ENCODE peak calls at places on chromosomes 4 and X, in seven cellular contexts. S, H, A, X, Z, K and C are unnamed samples.
A peak's percentile ranks its signal among the peaks of the same experiment; 100 is the strongest.

GRCh38 chr4:73885570-73886230 is 16.5 kb downstream of the CXCL1 start:
- DNase-seq in S (no peak), K (no peak), Z (no peak), A (peak; percentile 35), H (peak; percentile 66), X (no peak), C (no peak)

GRCh38 chr4:14726441-14727405 is 275.6 kb upstream of the CPEB2 start:
- DNase-seq in K (no peak), X (no peak), S (no peak), H (peak; percentile 72), Z (no peak), A (peak; percentile 1), C (no peak)

GRCh38 chr4:161350946-161351345 is 812.9 kb downstream of the FSTL5 start:
- DNase-seq in H (no peak), K (no peak), A (no peak), Z (no peak), S (no peak), X (no peak), C (no peak)

GRCh38 chr4:93199492-93199891 is 629.1 kb upstream of the ATOH1 start:
- DNase-seq in S (no peak), H (peak; percentile 61), A (peak; percentile 53), Z (peak; percentile 91), K (no peak), X (peak; percentile 83), C (no peak)

GRCh38 chr4:82652062-82652461 is 90.3 kb upstream of the TMEM150C start:
- DNase-seq in H (peak; percentile 27), S (no peak), Z (no peak), K (no peak), A (peak; percentile 63), X (no peak), C (no peak)

GRCh38 chrX:81489987-81490386 is 288.1 kb downstream of the SH3BGRL start:
- DNase-seq in Z (no peak), X (no peak), S (no peak), A (peak; percentile 6), H (no peak), K (no peak), C (no peak)

GRCh38 chrX:45769919-45770582 is 569.4 kb upstream of the DIPK2B start:
- DNase-seq in X (peak; percentile 11), Z (no peak), K (peak; percentile 19), S (peak; percentile 72), H (peak; percentile 92), A (peak; percentile 89), C (peak; percentile 59)

GRCh38 chr4:7423801-7424552 is 10.8 kb downstream of the PSAPL1 start:
- DNase-seq in H (no peak), K (no peak), Z (no peak), X (no peak), S (no peak), A (peak; percentile 44), C (no peak)

GRCh38 chr4:68288046-68288740 is 42.7 kb upstream of the TMPRSS11B start:
- DNase-seq in S (no peak), X (no peak), H (no peak), Z (no peak), A (no peak), K (no peak), C (no peak)

GRCh38 chrX:153412746-153413720 is 1.8 kb downstream of the ZFP92 start:
- DNase-seq in Z (no peak), H (no peak), X (peak; percentile 19), A (no peak), K (no peak), S (no peak), C (no peak)

GRCh38 chr4:96352051-96352517 is 512.2 kb downstream of the PDHA2 start:
- DNase-seq in Z (peak; percentile 22), A (no peak), X (no peak), K (no peak), S (no peak), H (peak; percentile 32), C (peak; percentile 6)

GRCh38 chr4:88573286-88573994 is 18.8 kb upstream of the HERC3 start:
- DNase-seq in K (no peak), S (no peak), A (peak; percentile 16), X (no peak), Z (no peak), H (no peak), C (no peak)

GRCh38 chr4:181877329-181877848 is 365.8 kb upstream of the TENM3 start:
- DNase-seq in K (no peak), Z (no peak), X (no peak), A (no peak), H (peak; percentile 74), S (no peak), C (no peak)

GRCh38 chrX:1389993-1390285 is 2.0 kb downstream of the SLC25A6 start:
- DNase-seq in H (no peak), S (no peak), Z (no peak), X (no peak), K (no peak), A (no peak), C (no peak)

GRCh38 chr4:76453232-76453631 is 18.2 kb downstream of the SHROOM3 start:
- DNase-seq in Z (no peak), H (no peak), X (no peak), A (no peak), K (no peak), S (no peak), C (no peak)

GRCh38 chr4:24666816-24667477 is 82.6 kb upstream of the DHX15 start:
- DNase-seq in K (no peak), X (no peak), A (no peak), Z (no peak), S (no peak), H (no peak), C (no peak)

GRCh38 chrX:2588049-2588448 is 87.3 kb upstream of the DHRSX start:
- DNase-seq in S (no peak), X (no peak), K (no peak), H (no peak), Z (no peak), A (no peak), C (no peak)

GRCh38 chr4:167966161-167966560 is 126.2 kb upstream of the ANXA10 start:
- DNase-seq in Z (no peak), S (no peak), X (no peak), K (no peak), A (no peak), H (peak; percentile 60), C (no peak)

GRCh38 chr4:105544517-105544916 is 7.9 kb upstream of the ARHGEF38 start:
- DNase-seq in X (no peak), A (no peak), K (no peak), H (no peak), S (no peak), Z (peak; percentile 13), C (no peak)

GRCh38 chr4:76960014-76960413 is 10.5 kb downstream of the SEPTIN11 start:
- DNase-seq in Z (no peak), X (no peak), A (peak; percentile 49), H (peak; percentile 65), K (no peak), S (no peak), C (no peak)

GRCh38 chrX:9388450-9388849 is 76.4 kb upstream of the TBL1X start:
- DNase-seq in A (no peak), H (no peak), S (no peak), K (no peak), Z (no peak), X (no peak), C (no peak)

GRCh38 chr4:58587856-58588255 is 1477.7 kb upstream of the IGFBP7 start:
- DNase-seq in K (no peak), A (no peak), Z (no peak), H (no peak), S (no peak), X (no peak), C (no peak)

GRCh38 chr4:40330536-40330935 is 4.6 kb upstream of the CHRNA9 start:
- DNase-seq in S (no peak), A (no peak), X (no peak), H (no peak), K (no peak), Z (no peak), C (no peak)